ENCODE peak calls at places on chromosome 22, in seven cellular contexts. O, U, G, R, Y, W and V are unnamed samples.

GRCh38 chr22:50141891-50142363 is 28.6 kb upstream of the PANX2 start:
- DNase-seq in U (peak; percentile 75), R (no peak), O (no peak), G (no peak), Y (no peak), W (peak; percentile 72), V (no peak)

GRCh38 chr22:24051568-24051967 is 40.5 kb downstream of the CABIN1 start:
- DNase-seq in Y (peak; percentile 63), G (peak; percentile 38), W (no peak), R (peak; percentile 93), U (no peak), O (no peak), V (no peak)

GRCh38 chr22:21796863-21797262 is 61.3 kb upstream of the YPEL1 start:
- DNase-seq in W (no peak), U (no peak), G (no peak), R (no peak), O (no peak), Y (no peak), V (no peak)

GRCh38 chr22:24037851-24038765 is 27.0 kb downstream of the CABIN1 start:
- DNase-seq in G (no peak), U (no peak), O (no peak), Y (no peak), R (no peak), W (peak; percentile 19), V (no peak)

GRCh38 chr22:41001722-41002122 is 50.5 kb downstream of the RBX1 start:
- DNase-seq in Y (no peak), G (peak; percentile 14), W (no peak), U (no peak), O (no peak), R (peak; percentile 68), V (no peak)

GRCh38 chr22:47165338-47165931 is 403.0 kb downstream of the TBC1D22A start:
- DNase-seq in O (no peak), R (no peak), U (no peak), W (peak; percentile 45), G (no peak), Y (no peak), V (peak; percentile 55)

GRCh38 chr22:47439643-47440265 is 677.3 kb downstream of the TBC1D22A start:
- DNase-seq in W (no peak), Y (no peak), G (no peak), U (no peak), R (no peak), O (no peak), V (no peak)

GRCh38 chr22:44147821-44148574 is 32.7 kb upstream of the PARVG start:
- DNase-seq in R (peak; percentile 16), U (peak; percentile 87), Y (no peak), W (peak; percentile 97), O (no peak), G (no peak), V (no peak)

GRCh38 chr22:44383652-44384562 is 71.2 kb upstream of the SHISAL1 start:
- DNase-seq in O (no peak), W (peak; percentile 38), G (no peak), R (no peak), Y (no peak), U (no peak), V (no peak)

GRCh38 chr22:41976070-41976901 is 7.0 kb downstream of the SEPTIN3 start:
- DNase-seq in G (peak; percentile 67), U (peak; percentile 96), W (peak; percentile 75), R (peak; percentile 42), O (peak; percentile 31), Y (no peak), V (no peak)

GRCh38 chr22:30314918-30315317 is 11.8 kb downstream of the TBC1D10A start:
- DNase-seq in W (no peak), G (no peak), Y (no peak), O (no peak), U (no peak), R (no peak), V (no peak)

GRCh38 chr22:26359156-26359555 is 69.9 kb upstream of the ASPHD2 start:
- DNase-seq in W (no peak), R (no peak), Y (no peak), U (no peak), O (no peak), G (no peak), V (no peak)

GRCh38 chr22:26357813-26358212 is 71.2 kb upstream of the ASPHD2 start:
- DNase-seq in G (no peak), R (no peak), U (no peak), W (no peak), O (no peak), Y (no peak), V (no peak)

GRCh38 chr22:26357281-26357680 is 71.8 kb upstream of the ASPHD2 start:
- DNase-seq in G (no peak), R (no peak), O (no peak), U (no peak), W (no peak), Y (no peak), V (no peak)

GRCh38 chr22:26362471-26362870 is 66.6 kb upstream of the ASPHD2 start:
- DNase-seq in G (no peak), O (no peak), Y (no peak), W (no peak), R (peak; percentile 92), U (no peak), V (no peak)

GRCh38 chr22:26360169-26360885 is 68.7 kb upstream of the ASPHD2 start:
- DNase-seq in U (peak; percentile 77), W (peak; percentile 93), G (peak; percentile 87), Y (peak; percentile 9), R (peak; percentile 72), O (peak; percentile 34), V (no peak)
- H3K4me3 ChIP-seq in U (no peak overlapping the region), W (peak overlapping the region; percentile 46), G (no peak overlapping the region), Y (peak overlapping the region; percentile 21), R (peak overlapping the region; percentile 44), O (peak overlapping the region; percentile 32), V (no peak overlapping the region)

GRCh38 chr22:37419370-37419915 is 7.8 kb downstream of the ELFN2 start:
- DNase-seq in W (no peak), U (no peak), G (no peak), R (peak; percentile 67), O (no peak), Y (no peak), V (no peak)

GRCh38 chr22:37420656-37421467 is 6.4 kb downstream of the ELFN2 start:
- DNase-seq in R (peak; percentile 66), U (peak; percentile 56), Y (no peak), O (no peak), W (no peak), G (no peak), V (no peak)

GRCh38 chr22:37421468-37421877 is 5.8 kb downstream of the ELFN2 start:
- DNase-seq in R (no peak), G (no peak), U (peak; percentile 41), W (no peak), O (no peak), Y (no peak), V (no peak)

GRCh38 chr22:37418627-37419369 is 8.5 kb downstream of the ELFN2 start:
- DNase-seq in O (no peak), U (peak; percentile 82), R (no peak), G (no peak), Y (no peak), W (peak; percentile 61), V (no peak)

DNA sequence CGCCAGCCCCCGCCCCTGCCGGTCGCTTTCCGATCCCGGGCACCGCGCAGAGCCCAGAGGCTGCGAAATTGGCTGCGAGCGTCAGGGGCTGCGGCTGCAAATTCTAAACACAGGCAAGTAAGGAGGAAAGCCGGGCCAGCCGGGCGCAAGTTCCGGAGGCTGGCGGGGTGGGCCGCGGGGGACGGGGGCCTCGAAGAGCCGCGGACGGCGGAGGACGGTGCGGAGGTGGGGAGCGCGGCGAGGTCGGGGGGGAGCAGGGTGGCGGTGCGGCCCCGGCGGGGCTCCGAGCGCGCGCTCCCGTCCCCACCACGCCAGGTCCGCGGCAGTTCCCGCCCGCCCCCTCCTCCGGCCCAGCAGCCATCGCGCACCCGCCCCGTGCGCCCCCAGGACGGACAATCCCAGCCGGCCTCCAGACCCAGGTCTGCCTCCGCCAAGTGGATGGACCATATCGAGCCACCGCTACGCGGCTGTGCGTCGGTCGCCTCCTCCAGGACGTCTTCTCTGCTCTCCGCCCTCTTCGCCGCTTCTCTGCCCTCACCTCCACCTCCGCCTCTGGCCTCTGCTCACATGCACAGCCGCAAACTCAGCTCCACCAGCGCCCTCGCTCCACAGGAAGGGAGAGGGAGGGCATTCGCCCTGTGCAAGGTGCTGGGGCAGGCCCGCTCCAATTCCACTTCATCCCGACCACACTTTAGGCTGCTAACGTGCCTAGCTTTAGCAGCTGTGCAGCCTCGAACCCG is 7.2 kb downstream of the ELFN2 start:
- DNase-seq in W (peak; percentile 89), G (peak; percentile 24), R (peak; percentile 41), Y (no peak), O (no peak), U (peak; percentile 93), V (no peak)
- H3K27me3 ChIP-seq in W (peaks cover 66% of the 10 kb centered on the region), G (peaks cover 58% of the 10 kb centered on the region), R (peaks cover 6% of the 10 kb centered on the region), Y (no peaks in the 10 kb centered on the region), O (peaks cover 98% of the 10 kb centered on the region), U (peaks cover 29% of the 10 kb centered on the region), V (no peaks in the 10 kb centered on the region)

GRCh38 chr22:37563153-37564081 is 3.1 kb downstream of the CDC42EP1 start:
- DNase-seq in R (peak; percentile 98), Y (peak; percentile 85), O (peak; percentile 69), U (no peak), W (peak; percentile 77), G (peak; percentile 96), V (peak; percentile 96)

GRCh38 chr22:37564111-37564711 is 3.9 kb downstream of the CDC42EP1 start:
- DNase-seq in Y (no peak), U (no peak), R (peak; percentile 40), O (no peak), W (no peak), G (peak; percentile 30), V (no peak)

GRCh38 chr22:37561209-37562048 is 1.1 kb downstream of the CDC42EP1 start:
- DNase-seq in G (peak; percentile 97), U (peak; percentile 97), R (peak; percentile 94), W (peak; percentile 98), O (peak; percentile 93), Y (peak; percentile 84), V (peak; percentile 79)

GRCh38 chr22:37560682-37561208 is 465 bp downstream of the CDC42EP1 start:
- DNase-seq in G (peak; percentile 71), U (peak; percentile 83), Y (no peak), O (peak; percentile 69), W (peak; percentile 75), R (peak; percentile 67), V (peak; percentile 80)

DNA sequence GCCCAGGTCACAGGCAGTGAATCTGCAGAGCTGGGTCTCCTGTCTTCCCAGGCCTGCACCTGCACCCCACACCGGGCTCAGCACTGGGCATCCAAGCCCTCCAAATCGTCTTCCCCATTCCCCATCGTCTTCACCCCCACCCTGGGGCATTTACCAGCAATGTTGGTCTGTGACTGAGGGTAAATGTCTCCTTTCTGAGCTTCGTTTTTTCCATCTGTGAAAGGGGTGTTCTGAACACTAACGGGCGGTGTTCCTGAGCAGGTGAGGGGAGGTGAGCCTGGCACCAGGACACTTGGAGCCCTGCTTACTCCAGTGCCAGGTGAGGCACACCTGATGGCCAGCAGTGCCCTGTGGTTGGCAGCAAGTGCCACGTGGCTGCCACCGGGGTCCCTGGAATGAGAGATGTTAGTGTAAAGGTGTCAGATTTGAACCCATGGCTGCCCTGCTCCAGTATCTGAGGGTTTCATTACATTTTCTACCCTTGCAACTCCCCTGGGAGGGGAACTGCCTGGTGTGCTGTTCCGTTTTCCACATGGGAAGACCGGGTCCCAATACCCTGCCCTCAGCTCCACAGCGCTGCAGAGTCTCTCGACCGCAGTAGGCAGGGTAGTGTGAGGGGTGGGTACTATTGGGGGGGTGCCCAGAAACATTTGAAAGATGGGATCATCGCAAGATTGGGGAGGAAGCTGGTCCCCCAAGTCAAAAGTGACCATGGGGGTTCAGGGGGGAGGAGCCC is 1.9 kb downstream of the CDC42EP1 start:
- DNase-seq in G (no peak), Y (no peak), W (no peak), O (no peak), U (no peak), R (no peak), V (no peak)
- H3K4me3 ChIP-seq in G (peak overlapping the region; percentile 97), Y (peak overlapping the region; percentile 95), W (peak overlapping the region; percentile 85), O (peak overlapping the region; percentile 82), U (no peak overlapping the region), R (peak overlapping the region; percentile 90), V (peak overlapping the region; percentile 84)

GRCh38 chr22:37525073-37525745 is 6.0 kb upstream of the CARD10 start:
- DNase-seq in Y (no peak), W (no peak), R (peak; percentile 98), G (peak; percentile 89), U (peak; percentile 24), O (no peak), V (no peak)
- H3K27me3 ChIP-seq in Y (no peaks in the 10 kb centered on the region), W (peaks cover 14% of the 10 kb centered on the region), R (no peaks in the 10 kb centered on the region), G (no peaks in the 10 kb centered on the region), U (no peaks in the 10 kb centered on the region), O (peaks cover 41% of the 10 kb centered on the region), V (no peaks in the 10 kb centered on the region)